ENCODE peak calls at places on chromosome 4, in five cellular contexts. Q is H1, R is K562, B is GM12878, Y is HepG2. T is an unnamed sample.
A peak's percentile ranks its signal among the peaks of the same experiment; 100 is the strongest.

GRCh38 chr4:181294421-181294820 is 948.8 kb upstream of the TENM3 start:
- DNase-seq in Q (no peak), R (no peak), Y (no peak), B (no peak), T (no peak)

GRCh38 chr4:26815686-26816085 is 45.0 kb upstream of the STIM2 start:
- DNase-seq in Y (no peak), Q (no peak), R (no peak), B (no peak), T (no peak)

GRCh38 chr4:171170671-171171070 is 642.5 kb upstream of the GALNTL6 start:
- DNase-seq in Y (no peak), Q (no peak), R (no peak), B (no peak), T (no peak)

GRCh38 chr4:41525129-41525528 is 12.8 kb upstream of the LIMCH1 start:
- DNase-seq in Y (no peak), Q (no peak), B (no peak), R (no peak), T (peak; percentile 92)

GRCh38 chr4:116585240-116585639 is 500.1 kb downstream of the TRAM1L1 start:
- DNase-seq in B (no peak), Y (no peak), Q (no peak), R (no peak), T (no peak)

GRCh38 chr4:74181225-74181624 is 23.3 kb downstream of the MTHFD2L start:
- DNase-seq in R (no peak), B (no peak), Q (no peak), Y (no peak), T (no peak)

GRCh38 chr4:33133723-33134122 is 2413.6 kb downstream of the PCDH7 start:
- DNase-seq in Y (no peak), B (no peak), R (no peak), Q (no peak), T (no peak)

GRCh38 chr4:157674699-157675098 is 454.2 kb downstream of the GRIA2 start:
- DNase-seq in R (no peak), Q (no peak), Y (no peak), B (no peak), T (no peak)

GRCh38 chr4:71195932-71196331 is 142.9 kb upstream of the SLC4A4 start:
- DNase-seq in B (no peak), Y (no peak), R (no peak), Q (no peak), T (no peak)

GRCh38 chr4:37477126-37477525 is 209.1 kb downstream of the RELL1 start:
- DNase-seq in Q (no peak), R (no peak), B (no peak), Y (no peak), T (no peak)

GRCh38 chr4:106690487-106690886 is 321.9 kb upstream of the GIMD1 start:
- DNase-seq in Y (no peak), B (no peak), Q (no peak), R (no peak), T (no peak)

GRCh38 chr4:133145758-133146157 is 3.3 kb upstream of the PCDH10 start:
- DNase-seq in R (no peak), Y (no peak), B (no peak), Q (no peak), T (no peak)

GRCh38 chr4:39051454-39051853 is 10.6 kb upstream of the KLHL5 start:
- DNase-seq in R (no peak), Q (no peak), Y (no peak), B (no peak), T (no peak)

GRCh38 chr4:53009824-53010223 is 147.7 kb downstream of the RASL11B start:
- DNase-seq in Y (no peak), B (no peak), Q (no peak), R (no peak), T (no peak)

GRCh38 chr4:165472943-165473676 is 94.3 kb downstream of the CPE start:
- DNase-seq in R (peak; percentile 43), Q (no peak), B (no peak), Y (no peak), T (no peak)

GRCh38 chr4:119597377-119597776 is 31.2 kb downstream of the PDE5A start:
- DNase-seq in R (no peak), Y (no peak), Q (no peak), B (no peak), T (no peak)

GRCh38 chr4:64399313-64400109 is 9.7 kb downstream of the TECRL start:
- DNase-seq in R (no peak), B (no peak), Q (no peak), Y (no peak), T (no peak)

GRCh38 chr4:152997771-152998487 is 61.8 kb downstream of the FHDC1 start:
- DNase-seq in Q (no peak), R (no peak), Y (no peak), B (no peak), T (peak; percentile 12)

GRCh38 chr4:109321232-109321631 is 18.8 kb upstream of the COL25A1 start:
- DNase-seq in Q (no peak), Y (no peak), B (peak; percentile 17), R (no peak), T (no peak)

GRCh38 chr4:3630934-3631585 is 98.8 kb upstream of the LRPAP1 start:
- DNase-seq in Y (no peak), R (no peak), B (no peak), Q (no peak), T (no peak)

GRCh38 chr4:148344382-148344781 is 97.8 kb downstream of the NR3C2 start:
- DNase-seq in Q (no peak), B (no peak), R (no peak), Y (no peak), T (no peak)

GRCh38 chr4:171650543-171650942 is 162.7 kb upstream of the GALNTL6 start:
- DNase-seq in Q (no peak), Y (peak; percentile 3), R (peak; percentile 24), B (no peak), T (no peak)

GRCh38 chr4:90543419-90544170 is 416.4 kb downstream of the CCSER1 start:
- DNase-seq in Y (no peak), B (no peak), Q (no peak), R (no peak), T (no peak)

GRCh38 chr4:15042529-15043167 is 40.4 kb downstream of the CPEB2 start:
- DNase-seq in Y (no peak), B (no peak), Q (no peak), R (no peak), T (no peak)

GRCh38 chr4:120839624-120839973 is 82.9 kb downstream of the PRDM5 start:
- DNase-seq in Q (no peak), Y (no peak), B (no peak), R (no peak), T (no peak)

GRCh38 chr4:120839974-120840751 is 82.4 kb downstream of the PRDM5 start:
- DNase-seq in B (no peak), Y (no peak), R (no peak), Q (no peak), T (no peak)

GRCh38 chr4:120841580-120841979 is 80.9 kb downstream of the PRDM5 start:
- DNase-seq in B (no peak), Y (no peak), Q (no peak), R (no peak), T (no peak)

GRCh38 chr4:120842046-120842445 is 80.5 kb downstream of the PRDM5 start:
- DNase-seq in Q (no peak), Y (no peak), B (no peak), R (no peak), T (no peak)

DNA sequence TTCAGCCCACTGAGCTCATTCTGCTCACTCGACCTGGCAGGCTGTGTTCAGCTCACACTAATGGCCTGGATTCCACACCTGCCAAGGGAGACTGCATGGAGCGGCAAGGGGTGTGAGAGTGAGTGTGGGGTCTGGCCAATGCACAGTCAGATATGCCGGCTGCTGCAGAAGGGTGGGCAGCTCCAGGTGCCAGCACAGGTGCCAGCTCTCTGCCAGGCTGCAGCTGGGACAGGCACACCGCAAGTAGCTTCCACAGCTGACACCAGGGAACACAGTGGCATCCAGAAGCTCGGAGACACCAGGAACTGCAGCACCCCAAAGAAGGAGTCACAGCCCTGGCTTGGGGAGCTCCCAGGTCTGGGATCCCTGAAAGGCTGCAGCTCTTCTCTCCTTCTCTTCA is 83.7 kb downstream of the PRDM5 start:
- DNase-seq in Y (no peak), B (no peak), R (no peak), Q (no peak), T (no peak)
- TF ChIP-seq HDAC2 in Y (no peak), B (no peak), R (no peak), Q (no peak), T (no peak)

DNA sequence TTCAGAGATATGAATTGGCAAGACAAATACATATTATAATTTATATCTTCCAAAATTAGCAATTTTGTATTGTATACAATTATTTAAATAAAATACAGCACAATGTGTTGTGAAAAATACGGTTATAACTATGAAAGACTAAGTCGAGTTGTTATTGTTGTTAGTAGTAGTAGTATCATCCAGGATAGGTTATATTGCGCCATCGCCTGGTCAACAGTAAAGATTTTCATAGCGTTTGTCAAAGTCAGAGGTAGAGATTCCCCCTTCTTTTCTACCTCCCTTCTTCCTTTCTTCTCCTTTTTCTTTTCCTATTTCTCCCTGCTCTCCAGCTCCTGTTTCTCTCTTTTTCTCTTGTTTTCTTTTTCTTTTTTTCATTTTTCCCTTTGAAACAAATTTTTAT is 499.1 kb upstream of the EPHA5 start:
- DNase-seq in R (peak; percentile 3), B (no peak), Q (no peak), Y (peak; percentile 11), T (peak; percentile 4)
- TF ChIP-seq CTCF in R (no peak), B (no peak), Q (peak; percentile 60), Y (peak; percentile 40), T (no peak)

DNA sequence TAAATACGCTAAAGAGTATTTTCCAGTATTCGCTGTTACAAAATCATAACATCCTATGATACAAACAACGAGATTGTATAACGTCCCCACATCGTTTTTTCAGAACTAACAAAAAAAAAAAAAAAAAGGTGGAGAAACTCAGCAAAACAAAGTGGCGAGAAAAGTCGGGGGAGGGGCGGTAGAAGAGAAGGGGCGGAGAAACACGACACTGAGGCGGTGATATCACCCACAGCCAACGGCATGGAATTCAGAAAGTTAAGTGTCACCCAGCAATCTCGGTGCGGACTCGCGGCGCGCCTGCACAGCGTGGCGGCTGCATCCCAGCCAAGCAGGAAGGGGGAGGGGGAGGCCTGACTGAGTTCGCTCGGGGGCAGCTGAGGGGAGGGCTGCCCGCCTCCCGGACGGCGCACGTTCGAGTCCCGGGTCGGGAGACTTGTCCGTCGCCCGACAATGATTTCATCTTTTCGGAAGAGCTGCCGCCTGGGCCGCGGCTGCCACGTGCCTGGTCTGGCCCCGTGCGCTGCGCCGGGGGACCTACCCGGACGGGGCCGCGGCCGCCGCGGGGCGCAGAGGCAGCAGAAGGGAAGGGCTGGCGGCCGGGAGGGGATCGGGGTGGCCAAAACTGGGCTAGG is 830 bp downstream of the SETD7 start:
- DNase-seq in Y (no peak), R (peak; percentile 73), Q (peak; percentile 85), B (no peak), T (peak; percentile 53)
- TF ChIP-seq CEBPB in Y (no peak), R (no peak), Q (no peak), B (no peak), T (no peak)

GRCh38 chr4:135240796-135241195 is 1039.2 kb upstream of the PABPC4L start:
- DNase-seq in Y (no peak), Q (no peak), R (no peak), B (no peak), T (no peak)

GRCh38 chr4:135236035-135236434 is 1034.4 kb upstream of the PABPC4L start:
- DNase-seq in R (no peak), Q (no peak), B (no peak), Y (no peak), T (no peak)

GRCh38 chr4:135243960-135244561 is 1042.5 kb upstream of the PABPC4L start:
- DNase-seq in R (no peak), Q (no peak), B (no peak), Y (no peak), T (no peak)

GRCh38 chr4:135239964-135240363 is 1038.4 kb upstream of the PABPC4L start:
- DNase-seq in R (no peak), Q (no peak), Y (no peak), B (no peak), T (no peak)

GRCh38 chr4:135238940-135239339 is 1037.4 kb upstream of the PABPC4L start:
- DNase-seq in R (no peak), Y (no peak), Q (no peak), B (no peak), T (no peak)
- TF ChIP-seq HDAC2 in R (no peak), Y (no peak), Q (no peak), B (no peak), T (no peak)

T was measured in A549.